ENCODE peak calls at places on chromosome 3, in six cellular contexts. N, F, B, O, R and H are unnamed samples. For H3K9me3, the result is how much of the 10 kb centered on the place peaks cover.

GRCh38 chr3:125958511-125959316 is 10.3 kb upstream of the ROPN1B start:
- DNase-seq in N (no peak), F (no peak), B (no peak), O (no peak), R (peak), H (no peak)

GRCh38 chr3:174957581-174958001 is 98.5 kb downstream of the NAALADL2 start:
- DNase-seq in N (no peak), F (no peak), B (no peak), O (no peak), R (no peak), H (no peak)

GRCh38 chr3:37852097-37852496 is 9.6 kb upstream of the CTDSPL start:
- DNase-seq in N (no peak), F (no peak), B (no peak), O (no peak), R (peak), H (no peak)

GRCh38 chr3:73707772-73708171 is 83.0 kb upstream of the PDZRN3 start:
- DNase-seq in N (no peak), F (no peak), B (no peak), O (no peak), R (no peak), H (no peak)

GRCh38 chr3:155778441-155778840 is 27.6 kb downstream of the C3orf33 start:
- DNase-seq in N (no peak), F (no peak), B (no peak), O (no peak), R (no peak), H (no peak)

GRCh38 chr3:63993653-63994079 is 29.6 kb downstream of the PSMD6 start:
- DNase-seq in N (peak), F (peak), B (peak), O (peak), R (peak), H (peak)

GRCh38 chr3:145942052-145942451 is 218.9 kb downstream of the PLOD2 start:
- DNase-seq in N (no peak), F (no peak), B (no peak), O (no peak), R (no peak), H (no peak)

GRCh38 chr3:36362973-36363372 is 17.3 kb upstream of the STAC start:
- DNase-seq in N (peak), F (no peak), B (peak), O (no peak), R (peak), H (no peak)

GRCh38 chr3:52022323-52023100 is 26.8 kb upstream of the RPL29 start:
- DNase-seq in N (no peak), F (no peak), B (no peak), O (no peak), R (no peak), H (no peak)

GRCh38 chr3:41155834-41156233 is 43.5 kb upstream of the CTNNB1 start:
- DNase-seq in N (no peak), F (no peak), B (no peak), O (no peak), R (no peak), H (no peak)

GRCh38 chr3:42118762-42119361 is 27.7 kb downstream of the TRAK1 start:
- DNase-seq in N (peak), F (no peak), B (peak), O (no peak), R (peak), H (no peak)

GRCh38 chr3:48268381-48268935 is 27.6 kb downstream of the ZNF589 start:
- DNase-seq in N (peak), F (no peak), B (no peak), O (peak), R (no peak), H (peak)

GRCh38 chr3:187924651-187925050 is 179.4 kb upstream of the BCL6 start:
- DNase-seq in N (no peak), F (no peak), B (no peak), O (no peak), R (no peak), H (no peak)

GRCh38 chr3:48798998-48799397 is 48.7 kb downstream of the PRKAR2A start:
- DNase-seq in N (no peak), F (no peak), B (no peak), O (no peak), R (no peak), H (no peak)

GRCh38 chr3:45842851-45843625 is 1.1 kb upstream of the LZTFL1 start:
- DNase-seq in N (peak), F (no peak), B (no peak), O (no peak), R (peak), H (no peak)

GRCh38 chr3:146468234-146468931 is 978 bp downstream of the PLSCR2 start:
- DNase-seq in N (no peak), F (no peak), B (no peak), O (no peak), R (no peak), H (no peak)

GRCh38 chr3:76631251-76631650 is 408.6 kb upstream of the ROBO2 start:
- DNase-seq in N (no peak), F (no peak), B (no peak), O (no peak), R (no peak), H (no peak)

GRCh38 chr3:49248828-49249227 is 28.2 kb downstream of the C3orf62 start:
- DNase-seq in N (peak), F (no peak), B (no peak), O (no peak), R (peak), H (no peak)

GRCh38 chr3:128556949-128557348 is 63.9 kb upstream of the GATA2 start:
- DNase-seq in N (no peak), F (no peak), B (no peak), O (no peak), R (no peak), H (no peak)

GRCh38 chr3:40691598-40691905 is 166.8 kb downstream of the ZNF621 start:
- DNase-seq in N (peak), F (no peak), B (no peak), O (no peak), R (no peak), H (no peak)

GRCh38 chr3:101945980-101946379 is 96.7 kb downstream of the NFKBIZ start:
- DNase-seq in N (no peak), F (no peak), B (no peak), O (no peak), R (no peak), H (no peak)

GRCh38 chr3:40920041-40920440 is 279.3 kb upstream of the CTNNB1 start:
- DNase-seq in N (peak), F (no peak), B (no peak), O (no peak), R (peak), H (no peak)

GRCh38 chr3:69787436-69788168 is 48.3 kb downstream of the MITF start:
- DNase-seq in N (no peak), F (no peak), B (no peak), O (no peak), R (peak), H (no peak)

GRCh38 chr3:37968232-37968631 is 22.4 kb upstream of the VILL start:
- DNase-seq in N (no peak), F (no peak), B (no peak), O (no peak), R (no peak), H (no peak)

GRCh38 chr3:101970915-101971314 is 121.6 kb downstream of the NFKBIZ start:
- DNase-seq in N (no peak), F (no peak), B (no peak), O (no peak), R (no peak), H (no peak)

GRCh38 chr3:60514866-60515265 is 736.4 kb downstream of the FHIT start:
- DNase-seq in N (no peak), F (no peak), B (no peak), O (no peak), R (no peak), H (no peak)

GRCh38 chr3:81433675-81434074 is 327.8 kb downstream of the GBE1 start:
- DNase-seq in N (no peak), F (no peak), B (no peak), O (no peak), R (no peak), H (no peak)

GRCh38 chr3:114179575-114179974 is 723 bp upstream of the DRD3 start:
- DNase-seq in N (peak), F (no peak), B (peak), O (peak), R (peak), H (no peak)

GRCh38 chr3:158731938-158732855 is at the start of gene RARRES1:
- DNase-seq in N (peak), F (peak), B (no peak), O (peak), R (peak), H (no peak)

GRCh38 chr3:9422712-9423424 is 25.5 kb downstream of the SETD5 start:
- DNase-seq in N (peak), F (peak), B (peak), O (no peak), R (peak), H (no peak)

GRCh38 chr3:76615739-76616138 is 424.2 kb upstream of the ROBO2 start:
- DNase-seq in N (no peak), F (no peak), B (no peak), O (no peak), R (no peak), H (no peak)

GRCh38 chr3:175457301-175457700 is 598.2 kb downstream of the NAALADL2 start:
- DNase-seq in N (no peak), F (no peak), B (no peak), O (no peak), R (peak), H (no peak)

GRCh38 chr3:138923531-138923994 is 23.4 kb downstream of the FOXL2 start:
- DNase-seq in N (peak), F (peak), B (peak), O (peak), R (peak), H (peak)

GRCh38 chr3:135490219-135490618 is 475.3 kb upstream of the PPP2R3A start:
- DNase-seq in N (no peak), F (no peak), B (no peak), O (no peak), R (no peak), H (no peak)

GRCh38 chr3:168341965-168342719 is 246.4 kb upstream of the GOLIM4 start:
- DNase-seq in N (peak), F (no peak), B (no peak), O (no peak), R (no peak), H (no peak)

GRCh38 chr3:112377418-112378071 is 44.6 kb downstream of the CD200 start:
- DNase-seq in N (no peak), F (no peak), B (no peak), O (no peak), R (no peak), H (no peak)

DNA sequence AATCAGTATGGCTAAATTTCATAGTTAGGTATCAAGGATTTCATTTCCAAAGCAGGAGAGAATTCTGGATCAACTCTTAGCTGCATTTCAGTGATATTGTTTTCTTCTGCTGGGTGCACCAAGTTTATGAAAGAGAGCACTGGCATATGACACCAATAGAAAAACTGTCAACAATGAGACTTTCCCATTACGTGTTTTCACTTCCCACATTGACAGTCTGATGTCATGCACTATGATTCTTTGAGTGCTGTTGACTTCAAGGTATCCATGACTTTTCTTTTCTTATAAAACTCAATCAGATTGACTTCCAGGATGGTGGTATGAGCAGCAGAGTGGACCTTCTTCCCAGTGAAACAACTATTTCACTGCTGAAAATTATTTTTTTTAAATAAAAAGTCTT is 476.1 kb downstream of the EDEM1 start:
- DNase-seq in N (no peak), F (no peak), B (no peak), O (no peak), R (no peak), H (no peak)
- H3K9me3 ChIP-seq in N (under half), F (under half), B (under half), O (under half), R (under half), H (under half)

DNA sequence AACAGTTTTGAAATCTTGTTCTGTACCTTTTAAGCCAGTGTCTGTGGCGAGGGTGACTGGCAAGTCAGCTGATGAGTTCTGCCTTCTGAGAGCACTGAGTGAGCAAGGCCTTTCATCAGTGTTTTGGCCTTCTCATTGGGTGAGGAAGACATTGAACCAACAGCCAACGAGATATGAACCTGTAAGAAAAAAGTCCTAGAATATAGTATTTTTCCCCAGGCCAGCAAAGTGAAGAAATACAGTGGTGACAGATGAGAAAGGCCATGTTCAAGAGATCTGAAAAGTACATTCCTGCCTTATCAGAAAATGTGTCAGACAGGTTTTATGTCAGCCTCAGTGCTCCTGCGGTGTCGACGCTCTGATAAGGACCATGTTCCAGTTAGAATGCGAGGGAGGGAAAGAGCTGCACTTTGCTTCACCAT is 45.3 kb downstream of the TMEM39A start:
- DNase-seq in N (no peak), F (no peak), B (no peak), O (no peak), R (peak), H (no peak)
- H3K9me3 ChIP-seq in N (under half), F (under half), B (under half), O (under half), R (under half), H (under half)

DNA sequence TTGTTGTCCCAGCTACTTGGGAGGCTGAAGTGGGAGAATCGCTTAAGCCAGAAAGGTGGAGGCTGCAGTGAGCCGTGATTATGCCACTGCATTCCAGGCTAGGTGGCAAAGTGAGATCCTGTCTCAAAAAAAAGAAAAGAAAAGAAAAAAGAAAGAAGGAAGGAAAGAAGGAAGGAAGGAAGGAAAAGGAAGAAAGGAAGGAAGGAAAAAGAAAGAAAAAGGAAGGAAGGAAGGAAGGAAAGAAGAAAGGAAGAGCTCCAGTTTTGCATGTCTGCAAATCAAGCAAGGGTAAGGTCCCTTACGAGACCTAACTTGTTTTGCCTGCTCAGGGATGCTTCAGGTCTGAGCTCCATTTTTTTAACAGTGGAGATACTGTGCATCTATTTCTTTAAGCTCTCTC is 3.6 kb upstream of the XIRP1 start:
- DNase-seq in N (no peak), F (no peak), B (no peak), O (no peak), R (no peak), H (no peak)
- H3K9me3 ChIP-seq in N (under half), F (under half), B (under half), O (under half), R (under half), H (under half)

GRCh38 chr3:20645340-20645739 is 459.3 kb upstream of the SGO1 start:
- DNase-seq in N (no peak), F (no peak), B (no peak), O (no peak), R (no peak), H (no peak)

GRCh38 chr3:20648294-20648693 is 462.3 kb upstream of the SGO1 start:
- DNase-seq in N (no peak), F (no peak), B (no peak), O (no peak), R (peak), H (no peak)

GRCh38 chr3:20646425-20646824 is 460.4 kb upstream of the SGO1 start:
- DNase-seq in N (no peak), F (no peak), B (no peak), O (no peak), R (no peak), H (no peak)

GRCh38 chr3:20652249-20652648 is 466.2 kb upstream of the SGO1 start:
- DNase-seq in N (no peak), F (no peak), B (no peak), O (no peak), R (no peak), H (no peak)

GRCh38 chr3:20648921-20649381 is 462.9 kb upstream of the SGO1 start:
- DNase-seq in N (no peak), F (no peak), B (no peak), O (no peak), R (no peak), H (no peak)
- H3K9me3 ChIP-seq in N (under half), F (under half), B (under half), O (under half), R (under half), H (under half)

GRCh38 chr3:150315711-150316110 is 92.4 kb upstream of the TSC22D2 start:
- DNase-seq in N (no peak), F (no peak), B (no peak), O (no peak), R (no peak), H (no peak)
- H3K9me3 ChIP-seq in N (under half), F (under half), B (under half), O (under half), R (under half), H (under half)

GRCh38 chr3:153641321-153641720 is 479.3 kb downstream of the RAP2B start:
- DNase-seq in N (no peak), F (no peak), B (no peak), O (no peak), R (no peak), H (no peak)
- H3K9me3 ChIP-seq in N (under half), F (under half), B (under half), O (under half), R (under half), H (under half)

DNA sequence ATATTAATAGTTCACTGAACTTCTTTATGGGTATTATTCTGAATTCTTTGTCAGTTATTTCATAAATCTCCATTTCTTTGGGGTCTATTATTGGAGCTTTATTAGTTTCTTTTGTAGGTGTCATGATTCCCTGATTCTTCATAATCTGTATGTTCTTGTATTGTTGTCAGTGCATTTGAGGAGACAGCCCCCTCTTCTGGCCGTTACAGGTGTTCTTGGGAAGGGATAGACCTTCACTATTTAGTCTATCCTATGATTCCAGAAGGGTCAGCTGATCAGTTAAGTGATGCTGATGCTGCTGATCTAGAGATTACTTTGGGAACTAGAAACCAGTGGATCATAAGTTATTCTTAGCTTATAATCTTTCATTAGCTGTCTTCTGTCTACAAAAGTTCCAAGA is 34.9 kb downstream of the TMEM39A start:
- DNase-seq in N (no peak), F (no peak), B (no peak), O (no peak), R (no peak), H (no peak)
- H3K9me3 ChIP-seq in N (half or more), F (under half), B (under half), O (under half), R (under half), H (under half)